ENCODE peak calls at places on chromosomes 4 and X, in six cellular contexts. J is KBM-7; I is CD8-positive, alpha-beta memory T cell; Z is K562; D is endothelial cell; Q is activated CD4-positive, alpha-beta T cell treated with anti-CD3 and anti-CD28 coated beads, Interleukin-2, amount 10 ng/mL, durations not matched to agents 7 days and 5 days. R is an unnamed sample.
A peak's percentile ranks its signal among the peaks of the same experiment; 100 is the strongest.

GRCh38 chr4:57148831-57149230 is 38.6 kb upstream of the IGFBP7 start:
- DNase-seq in D (no peak), Z (no peak), J (no peak), Q (no peak), I (no peak), R (no peak)

GRCh38 chr4:140152015-140152703 is 1.8 kb downstream of the MAML3 start:
- DNase-seq in Q (peak; percentile 77), D (peak; percentile 78), I (peak; percentile 49), Z (peak; percentile 72), J (no peak), R (peak; percentile 91)

GRCh38 chr4:150152764-150153163 is 74.5 kb downstream of the DCLK2 start:
- DNase-seq in I (no peak), Z (no peak), J (no peak), D (no peak), Q (no peak), R (no peak)

GRCh38 chr4:141196227-141196928 is 24.3 kb upstream of the ZNF330 start:
- DNase-seq in I (no peak), Z (no peak), J (no peak), D (no peak), Q (no peak), R (no peak)

GRCh38 chr4:5054532-5054931 is 3.3 kb downstream of the STK32B start:
- DNase-seq in I (no peak), J (no peak), Z (no peak), Q (no peak), D (no peak), R (peak; percentile 35)

GRCh38 chr4:88144866-88145300 is 13.6 kb downstream of the ABCG2 start:
- DNase-seq in D (no peak), Z (no peak), I (no peak), Q (no peak), J (no peak), R (no peak)

GRCh38 chr4:26751004-26751403 is 109.6 kb upstream of the STIM2 start:
- DNase-seq in I (no peak), Z (no peak), D (no peak), Q (no peak), J (peak; percentile 8), R (no peak)

GRCh38 chrX:40733691-40734090 is 1.7 kb downstream of the MED14 start:
- DNase-seq in Q (no peak), I (no peak), J (no peak), D (no peak), Z (no peak), R (no peak)